ENCODE peak calls at places on chromosomes 12 and 14, in nine cellular contexts. Z is RWPE1; W is stimulated activated CD4-positive, alpha-beta T cell treated with anti-CD3 and anti-CD28 coated beads, Interleukin-12 subunit alpha, Interleukin-12 subunit beta, amount 100 ng/mL, for 4 hours; L is activated effector memory CD4-positive, alpha-beta T cell treated with Interleukin-2 at 50 U/mL for 16 hours; B is NCI-H2081; F is endothelial cell of umbilical vein; U is nephron progenitor cell; T is NCI-H345; Y is Daoy. H is an unnamed sample.

GRCh38 chr12:45235087-45236025 is 19.5 kb downstream of the ANO6 start:
- DNase-seq in B (no peak), L (no peak), W (no peak), F (peak; percentile 87), Z (peak; percentile 91), T (no peak), Y (peak; percentile 74), U (no peak), H (peak; percentile 86)

GRCh38 chr14:59330455-59330854 is 134.7 kb downstream of the GPR135 start:
- DNase-seq in F (no peak), Y (no peak), L (no peak), Z (no peak), U (no peak), W (no peak), T (no peak), B (no peak), H (no peak)

GRCh38 chr12:57390174-57390573 is 40.7 kb downstream of the R3HDM2 start:
- DNase-seq in L (no peak), T (no peak), Y (no peak), W (no peak), B (no peak), F (no peak), Z (no peak), U (no peak), H (no peak)

GRCh38 chr12:123278150-123278627 is 6.5 kb upstream of the CDK2AP1 start:
- DNase-seq in U (no peak), B (no peak), T (no peak), L (no peak), W (no peak), F (peak; percentile 87), Y (no peak), Z (no peak), H (no peak)

GRCh38 chr12:115398311-115398781 is 714.4 kb upstream of the TBX3 start:
- DNase-seq in U (no peak), Z (no peak), T (peak; percentile 18), L (no peak), B (no peak), F (no peak), Y (peak; percentile 15), W (no peak), H (no peak)

GRCh38 chr14:23117371-23118020 is 1.6 kb downstream of the CEBPE start:
- DNase-seq in F (no peak), W (no peak), L (no peak), U (no peak), Y (no peak), T (no peak), B (no peak), Z (no peak), H (no peak)

GRCh38 chr12:119036878-119037493 is 55.6 kb downstream of the SRRM4 start:
- DNase-seq in U (peak; percentile 64), Z (no peak), L (no peak), T (no peak), Y (peak; percentile 3), B (peak; percentile 27), F (no peak), W (no peak), H (no peak)

GRCh38 chr12:132374821-132375445 is 45.5 kb upstream of the GALNT9 start:
- DNase-seq in W (no peak), B (no peak), T (no peak), F (no peak), L (no peak), Z (no peak), Y (no peak), U (no peak), H (no peak)

GRCh38 chr12:56661979-56662638 is 16.3 kb upstream of the ATP5F1B start:
- DNase-seq in L (no peak), W (no peak), T (no peak), F (no peak), U (no peak), Y (no peak), Z (no peak), B (no peak), H (no peak)

GRCh38 chr12:28710882-28711281 is 438.2 kb upstream of the FAR2 start:
- DNase-seq in T (no peak), Y (no peak), W (no peak), L (no peak), Z (no peak), U (no peak), B (no peak), F (no peak), H (peak; percentile 91)

GRCh38 chr14:23379331-23380196 is 2.7 kb downstream of the CMTM5 start:
- DNase-seq in W (peak; percentile 65), L (peak; percentile 52), Y (peak; percentile 61), U (peak; percentile 58), Z (peak; percentile 68), F (peak; percentile 34), B (peak; percentile 55), T (peak; percentile 59), H (peak; percentile 55)

GRCh38 chr14:100979780-100980179 is 76.3 kb upstream of the RTL1 start:
- DNase-seq in T (no peak), Y (peak; percentile 33), L (no peak), Z (peak; percentile 63), W (no peak), F (peak; percentile 34), B (no peak), U (no peak), H (peak; percentile 75)

GRCh38 chr12:56477521-56478225 is 9.3 kb downstream of the SPRYD4 start:
- DNase-seq in F (no peak), L (no peak), Z (no peak), T (no peak), B (no peak), U (no peak), Y (no peak), W (no peak), H (no peak)

GRCh38 chr12:72889791-72890190 is 617.6 kb downstream of the TRHDE start:
- DNase-seq in F (no peak), W (no peak), T (no peak), L (no peak), U (no peak), Z (no peak), B (no peak), Y (no peak), H (no peak)

GRCh38 chr12:6773662-6774351 is 1.5 kb downstream of the LAG3 start:
- DNase-seq in L (no peak), W (peak; percentile 49), Y (no peak), B (no peak), Z (no peak), U (peak; percentile 58), T (no peak), F (no peak), H (no peak)

GRCh38 chr14:98946995-98947394 is 325.0 kb downstream of the BCL11B start:
- DNase-seq in U (peak; percentile 37), B (no peak), T (no peak), L (no peak), Y (no peak), F (no peak), W (no peak), Z (no peak), H (no peak)

GRCh38 chr12:51269174-51270066 is 795 bp downstream of the SMAGP start:
- DNase-seq in U (peak; percentile 59), B (no peak), L (peak; percentile 53), Y (peak; percentile 64), T (peak; percentile 44), W (peak; percentile 54), F (peak; percentile 21), Z (peak; percentile 56), H (peak; percentile 64)

H was measured in mammary epithelial cell.